ENCODE peak calls at places on chromosomes 4 and X, in four cellular contexts. E, J, M and Q are unnamed samples.

GRCh38 chr4:57193996-57194675 is 84.0 kb upstream of the IGFBP7 start:
- DNase-seq in E (no peak), J (no peak), M (no peak), Q (peak)

GRCh38 chr4:127708985-127709384 is 21.2 kb upstream of the SLC25A31 start:
- DNase-seq in E (peak), J (no peak), M (no peak), Q (peak)

GRCh38 chrX:9871871-9872270 is 85.6 kb downstream of the SHROOM2 start:
- DNase-seq in E (no peak), J (no peak), M (no peak), Q (no peak)

GRCh38 chr4:173735055-173735454 is 205.0 kb upstream of the HAND2 start:
- DNase-seq in E (no peak), J (no peak), M (no peak), Q (no peak)

GRCh38 chrX:136209016-136209738 is 42.0 kb downstream of the MAP7D3 start:
- DNase-seq in E (no peak), J (no peak), M (peak), Q (peak)

GRCh38 chr4:2289311-2289954 is 27.5 kb upstream of the MXD4 start:
- DNase-seq in E (no peak), J (no peak), M (no peak), Q (no peak)

GRCh38 chrX:16658284-16658683 is 8.3 kb downstream of the S100G start:
- DNase-seq in E (no peak), J (no peak), M (no peak), Q (no peak)

GRCh38 chr4:75916091-75916661 is 13.9 kb upstream of the PPEF2 start:
- DNase-seq in E (peak), J (no peak), M (peak), Q (peak)

GRCh38 chr4:106365613-106366012 is 3.0 kb downstream of the GIMD1 start:
- DNase-seq in E (peak), J (no peak), M (peak), Q (no peak)

GRCh38 chrX:140524556-140524955 is 19.7 kb upstream of the SOX3 start:
- DNase-seq in E (no peak), J (no peak), M (no peak), Q (peak)

GRCh38 chr4:81421346-81422218 is 50.1 kb downstream of the RASGEF1B start:
- DNase-seq in E (no peak), J (peak), M (peak), Q (peak)

GRCh38 chr4:24032371-24032989 is 142.6 kb upstream of the PPARGC1A start:
- DNase-seq in E (peak), J (no peak), M (peak), Q (peak)

GRCh38 chrX:75155454-75155829 is 641 bp downstream of the ABCB7 start:
- DNase-seq in E (no peak), J (no peak), M (peak), Q (peak)

GRCh38 chr4:97493815-97494518 is 649.3 kb downstream of the STPG2 start:
- DNase-seq in E (no peak), J (no peak), M (no peak), Q (peak)

GRCh38 chr4:83112239-83112638 is 2.3 kb downstream of the PLAC8 start:
- DNase-seq in E (peak), J (peak), M (no peak), Q (no peak)

GRCh38 chrX:154434394-154435168 is 2.4 kb upstream of the GDI1 start:
- DNase-seq in E (no peak), J (no peak), M (no peak), Q (no peak)

GRCh38 chr4:64539234-64539849 is 130.1 kb upstream of the TECRL start:
- DNase-seq in E (peak), J (peak), M (peak), Q (peak)

GRCh38 chr4:134337584-134337983 is 136.0 kb upstream of the PABPC4L start:
- DNase-seq in E (no peak), J (no peak), M (no peak), Q (no peak)

GRCh38 chr4:2362286-2363055 is 56.0 kb downstream of the ZFYVE28 start:
- DNase-seq in E (no peak), J (no peak), M (no peak), Q (no peak)

GRCh38 chr4:16262188-16262587 is 35.9 kb upstream of the TAPT1 start:
- DNase-seq in E (no peak), J (no peak), M (no peak), Q (no peak)

GRCh38 chrX:134933911-134934310 is 56.9 kb upstream of the SMIM10 start:
- DNase-seq in E (no peak), J (no peak), M (peak), Q (no peak)

GRCh38 chrX:134933248-134933647 is 57.5 kb upstream of the SMIM10 start:
- DNase-seq in E (no peak), J (no peak), M (no peak), Q (no peak)

GRCh38 chrX:134930501-134930900 is 60.3 kb upstream of the SMIM10 start:
- DNase-seq in E (no peak), J (no peak), M (no peak), Q (no peak)

GRCh38 chrX:134931550-134931949 is 59.2 kb upstream of the SMIM10 start:
- DNase-seq in E (peak), J (no peak), M (peak), Q (no peak)

GRCh38 chrX:134932528-134933217 is 58.1 kb upstream of the SMIM10 start:
- DNase-seq in E (peak), J (no peak), M (no peak), Q (no peak)
- TF ChIP-seq JUNB in E (no peak), J (no peak), M (no peak), Q (no peak)

GRCh38 chr4:186472948-186473347 is 82.4 kb downstream of the MTNR1A start:
- DNase-seq in E (peak), J (no peak), M (peak), Q (peak)
- TF ChIP-seq CREB1 in E (no peak), J (no peak), M (no peak), Q (no peak)

DNA sequence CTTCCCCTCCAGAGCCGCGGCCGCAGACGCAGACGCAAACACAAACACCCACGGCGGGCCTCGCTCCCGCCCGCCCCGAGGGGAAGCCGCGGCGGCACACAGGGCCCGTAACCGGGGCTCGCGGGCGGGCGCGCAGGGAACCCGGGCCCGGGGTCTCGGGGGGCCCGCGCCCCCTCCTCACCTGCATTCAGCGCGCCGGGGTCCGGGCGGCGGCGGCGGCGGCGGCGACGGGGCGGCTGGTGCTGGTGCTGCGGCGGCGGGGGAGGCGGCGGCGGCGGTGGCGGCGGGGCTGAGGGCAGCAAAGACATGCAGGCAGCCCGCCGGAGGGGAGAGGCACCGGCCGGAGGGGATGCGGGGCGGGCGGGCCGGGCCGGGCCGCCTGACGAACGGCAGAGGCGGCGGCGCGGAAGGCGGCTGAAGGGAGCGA is 254 bp upstream of the CNOT6L start:
- DNase-seq in E (no peak), J (no peak), M (no peak), Q (peak)
- TF ChIP-seq JUNB in E (no peak), J (no peak), M (no peak), Q (no peak)

GRCh38 chr4:152643153-152644035 is 36.4 kb downstream of the TMEM154 start:
- DNase-seq in E (no peak), J (peak), M (peak), Q (no peak)
- TF ChIP-seq CREB1 in E (no peak), J (peak), M (no peak), Q (no peak)

DNA sequence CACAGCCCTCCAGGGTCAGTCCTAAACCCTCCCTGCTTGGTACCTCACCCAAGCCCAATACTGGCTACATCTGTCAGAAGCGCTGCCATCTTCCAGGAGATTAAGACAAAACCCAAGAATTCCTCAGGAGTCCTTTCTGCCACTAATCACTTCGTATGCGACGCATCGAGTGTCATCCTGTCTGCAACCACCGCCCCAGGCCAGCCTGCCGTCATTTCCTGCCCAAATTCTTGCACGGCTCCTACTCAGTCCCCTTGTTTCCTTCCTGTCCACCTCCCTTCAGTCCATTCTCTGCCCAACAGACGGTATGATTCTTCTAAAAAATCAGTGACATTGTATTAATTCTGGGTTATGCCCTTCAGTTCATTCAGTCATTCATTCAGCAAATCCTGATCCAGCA is 113.6 kb downstream of the NFKB1 start:
- DNase-seq in E (no peak), J (no peak), M (no peak), Q (peak)
- TF ChIP-seq JUNB in E (no peak), J (no peak), M (no peak), Q (no peak)

GRCh38 chrX:149760965-149761364 is 12.9 kb upstream of the HSFX1 start:
- DNase-seq in E (no peak), J (no peak), M (no peak), Q (no peak)
- TF ChIP-seq CREB1 in E (no peak), J (no peak), M (no peak), Q (no peak)

DNA sequence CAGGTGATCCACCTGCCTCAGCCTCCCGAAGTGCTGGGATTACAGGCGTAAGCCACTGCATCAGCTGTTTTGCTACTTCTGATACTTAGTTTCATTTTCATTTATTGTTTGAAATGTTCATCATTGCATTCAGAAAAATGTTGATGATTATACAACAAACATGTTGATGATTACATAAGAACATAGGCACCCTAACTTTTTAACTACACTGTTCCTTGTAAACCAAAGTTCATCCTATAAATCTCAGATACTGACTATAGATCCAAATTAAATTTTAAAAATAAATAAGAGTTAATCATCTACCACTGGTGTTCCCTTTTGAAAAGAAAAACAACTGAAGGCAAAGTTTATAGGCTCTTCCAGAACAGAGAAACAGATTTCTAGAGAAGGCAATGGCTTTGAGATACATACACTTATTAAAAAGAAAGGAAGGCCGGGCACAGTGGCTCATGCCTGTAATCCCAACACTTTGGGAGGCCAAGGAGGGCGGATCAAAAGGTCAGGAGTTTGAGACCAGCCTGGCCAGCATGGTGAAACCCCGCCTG is 23.4 kb downstream of the TRIM75 start:
- DNase-seq in E (no peak), J (no peak), M (no peak), Q (no peak)
- TF ChIP-seq JUNB in E (no peak), J (no peak), M (no peak), Q (no peak)

GRCh38 chr4:179130122-179130714 is 1688.0 kb upstream of the AGA start:
- DNase-seq in E (no peak), J (peak), M (no peak), Q (no peak)
- TF ChIP-seq CREB1 in E (no peak), J (no peak), M (no peak), Q (no peak)

DNA sequence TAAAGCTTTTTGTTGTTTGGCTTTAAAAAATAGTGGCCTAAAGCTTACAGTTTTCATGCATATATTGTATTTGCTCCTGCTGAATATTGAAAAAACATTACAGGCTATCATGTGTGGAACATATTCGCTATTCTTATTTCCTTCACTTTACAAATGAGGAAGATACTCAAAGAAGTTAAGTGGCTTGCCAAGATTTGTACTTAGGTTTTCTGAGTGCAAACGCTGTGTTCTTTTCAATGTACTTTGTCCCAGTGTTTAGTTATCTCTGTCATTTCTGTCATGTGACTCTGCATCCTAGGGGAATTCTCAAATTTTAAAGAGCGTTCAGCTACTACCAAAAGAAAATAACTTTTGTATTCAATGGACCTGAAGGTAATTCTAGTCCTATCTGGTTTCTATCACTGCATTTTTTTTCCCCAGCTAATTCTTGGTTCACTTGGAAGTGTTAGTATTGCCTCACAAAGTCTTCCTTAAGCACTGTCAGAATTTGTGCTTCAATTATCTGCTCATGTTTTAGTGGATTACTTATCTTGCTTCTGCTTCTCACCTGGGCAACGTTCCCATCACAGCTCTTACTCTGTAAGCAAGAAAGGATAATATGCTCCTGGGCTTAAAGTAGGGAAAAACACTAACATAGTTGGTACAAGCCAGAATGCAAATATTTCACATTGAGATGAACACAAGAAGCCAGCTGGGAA is 7.0 kb upstream of the PTPN13 start:
- DNase-seq in E (no peak), J (no peak), M (no peak), Q (no peak)
- TF ChIP-seq JUNB in E (no peak), J (no peak), M (no peak), Q (no peak)

GRCh38 chrX:108268434-108269080 is 169.7 kb downstream of the COL4A6 start:
- DNase-seq in E (no peak), J (no peak), M (no peak), Q (no peak)

GRCh38 chrX:108271397-108271787 is 166.8 kb downstream of the COL4A6 start:
- DNase-seq in E (no peak), J (no peak), M (no peak), Q (no peak)

GRCh38 chrX:108267561-108267960 is 170.7 kb downstream of the COL4A6 start:
- DNase-seq in E (no peak), J (no peak), M (no peak), Q (no peak)

GRCh38 chrX:108270280-108270679 is 167.9 kb downstream of the COL4A6 start:
- DNase-seq in E (no peak), J (no peak), M (no peak), Q (no peak)

DNA sequence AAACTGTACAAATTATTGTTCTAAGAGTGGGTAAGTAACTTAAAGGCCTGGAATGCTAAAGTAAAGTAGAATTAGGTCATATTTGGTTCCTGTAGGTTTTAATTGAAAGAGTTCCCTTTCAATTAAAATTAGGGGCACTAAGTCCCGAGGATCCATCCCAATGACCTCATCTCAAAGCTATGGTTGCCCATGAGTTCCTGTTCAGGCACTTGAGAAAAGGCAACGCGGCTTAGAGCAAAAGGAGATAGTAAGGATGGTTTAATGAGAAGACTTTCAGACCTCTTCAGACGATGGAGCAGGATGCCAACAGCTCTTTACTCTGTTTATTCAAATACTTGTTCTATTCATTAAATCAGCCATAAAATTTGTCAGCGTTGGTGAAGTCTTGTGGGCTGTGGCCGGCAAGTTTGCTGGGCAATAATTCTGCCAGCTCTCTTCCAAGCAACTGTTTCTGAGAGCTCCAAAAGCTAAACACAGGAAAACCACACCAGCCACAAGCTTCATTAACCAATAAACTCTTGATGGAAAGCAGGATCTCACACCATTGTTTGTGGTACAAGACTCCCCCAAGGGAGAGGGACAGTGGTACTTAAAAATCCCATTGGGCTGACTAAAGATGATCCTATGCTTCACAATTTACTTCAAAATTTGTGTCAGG is 167.4 kb downstream of the COL4A6 start:
- DNase-seq in E (no peak), J (no peak), M (no peak), Q (no peak)
- TF ChIP-seq CREB1 in E (no peak), J (no peak), M (no peak), Q (no peak)